ENCODE peak calls at places on chromosomes 6 and 20, in eight cellular contexts. L, V, I, H, N, A, D and F are unnamed samples.

GRCh38 chr20:7113577-7114466 is 346.3 kb downstream of the BMP2 start:
- DNase-seq in D (no peak), H (peak; percentile 20), I (peak; percentile 18), N (no peak), A (peak; percentile 61), V (peak; percentile 48), L (peak; percentile 18), F (no peak)

GRCh38 chr20:3900187-3900604 is 11.0 kb downstream of the PANK2 start:
- DNase-seq in I (no peak), A (no peak), N (no peak), H (no peak), L (no peak), D (no peak), V (no peak), F (no peak)

GRCh38 chr6:100230976-100231316 is 233.8 kb downstream of the SIM1 start:
- DNase-seq in L (no peak), D (no peak), V (no peak), I (no peak), A (no peak), H (no peak), N (no peak), F (no peak)

GRCh38 chr6:33075568-33076405 is at the start of gene HLA-DPB1:
- DNase-seq in A (peak; percentile 75), H (peak; percentile 65), I (no peak), L (no peak), N (no peak), D (no peak), V (peak; percentile 84), F (no peak)

GRCh38 chr6:51411726-51412125 is 593.1 kb downstream of the TFAP2B start:
- DNase-seq in V (no peak), I (no peak), L (no peak), A (no peak), N (no peak), D (no peak), H (no peak), F (no peak)

GRCh38 chr6:53432318-53433161 is 83.8 kb upstream of the ELOVL5 start:
- DNase-seq in H (peak; percentile 60), N (no peak), I (peak; percentile 74), D (no peak), A (peak; percentile 86), V (no peak), L (no peak), F (no peak)

GRCh38 chr20:23117738-23118137 is 31.6 kb upstream of the CD93 start:
- DNase-seq in H (no peak), L (no peak), D (no peak), N (no peak), I (no peak), V (no peak), A (no peak), F (no peak)

GRCh38 chr6:8180327-8181161 is 78.2 kb upstream of the EEF1E1 start:
- DNase-seq in D (no peak), N (no peak), L (no peak), V (no peak), A (peak; percentile 50), I (no peak), H (peak; percentile 89), F (no peak)

GRCh38 chr6:46190889-46191288 is 20.1 kb upstream of the ENPP5 start:
- DNase-seq in A (no peak), I (no peak), D (no peak), H (no peak), L (no peak), V (no peak), N (no peak), F (peak; percentile 84)

GRCh38 chr6:28643017-28643740 is 117.5 kb downstream of the GPX5 start:
- DNase-seq in A (peak; percentile 73), V (peak; percentile 35), L (peak; percentile 90), D (no peak), N (no peak), H (peak; percentile 81), I (no peak), F (no peak)

GRCh38 chr20:20815711-20816455 is 103.4 kb upstream of the RALGAPA2 start:
- DNase-seq in A (no peak), D (no peak), L (no peak), I (no peak), V (no peak), N (no peak), H (no peak), F (no peak)
- TF ChIP-seq CTCF in A (no peak), D (no peak), L (no peak), I (no peak), V (no peak), N (no peak), H (no peak), F (no peak)

GRCh38 chr20:41426976-41427375 is 60.4 kb upstream of the EMILIN3 start:
- DNase-seq in D (no peak), A (no peak), H (no peak), V (no peak), N (no peak), L (no peak), I (no peak), F (no peak)

GRCh38 chr20:41428285-41428684 is 61.7 kb upstream of the EMILIN3 start:
- DNase-seq in L (no peak), N (no peak), H (peak; percentile 74), A (peak; percentile 22), I (no peak), D (no peak), V (no peak), F (no peak)

GRCh38 chr20:41425180-41425884 is 58.7 kb upstream of the EMILIN3 start:
- DNase-seq in V (no peak), L (no peak), I (no peak), D (no peak), H (no peak), N (no peak), A (peak; percentile 54), F (no peak)

GRCh38 chr20:41426361-41426900 is 59.8 kb upstream of the EMILIN3 start:
- DNase-seq in A (no peak), D (no peak), N (no peak), H (no peak), I (no peak), L (no peak), V (no peak), F (no peak)

DNA sequence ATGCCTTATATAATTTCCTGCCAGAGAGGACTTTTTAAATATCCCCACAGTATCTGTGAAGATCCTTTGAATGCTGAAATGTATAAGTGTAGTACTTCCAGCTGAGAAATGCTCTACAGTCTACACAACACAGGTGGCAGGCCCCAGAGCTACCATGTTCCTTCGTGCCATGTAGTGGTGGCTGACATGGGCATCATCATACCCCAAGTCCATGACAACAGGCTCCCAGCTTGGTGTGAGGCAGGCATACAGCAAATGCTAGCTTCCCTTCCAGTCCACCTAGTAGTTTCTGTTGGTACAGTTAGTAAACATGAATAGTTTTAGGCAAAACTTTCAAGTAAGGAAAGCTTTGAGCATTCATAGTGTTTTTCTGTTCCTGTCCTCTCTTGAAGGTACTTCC is 61.2 kb upstream of the EMILIN3 start:
- DNase-seq in A (no peak), N (no peak), L (no peak), I (no peak), V (no peak), D (no peak), H (no peak), F (no peak)
- H3K27ac ChIP-seq in A (peak overlapping the region; percentile 43), N (no peak overlapping the region), L (no peak overlapping the region), I (no peak overlapping the region), V (no peak overlapping the region), D (no peak overlapping the region), H (no peak overlapping the region), F (no peak overlapping the region)

GRCh38 chr6:127291495-127291894 is 24.8 kb downstream of the RNF146 start:
- DNase-seq in V (no peak), N (no peak), I (no peak), A (no peak), D (no peak), L (no peak), H (no peak), F (no peak)

GRCh38 chr6:127288705-127289104 is 22.0 kb downstream of the RNF146 start:
- DNase-seq in L (no peak), D (no peak), A (no peak), H (no peak), I (no peak), N (no peak), V (no peak), F (no peak)

GRCh38 chr6:127289934-127290333 is 23.3 kb downstream of the RNF146 start:
- DNase-seq in H (no peak), N (no peak), D (no peak), I (no peak), A (no peak), L (no peak), V (no peak), F (no peak)

DNA sequence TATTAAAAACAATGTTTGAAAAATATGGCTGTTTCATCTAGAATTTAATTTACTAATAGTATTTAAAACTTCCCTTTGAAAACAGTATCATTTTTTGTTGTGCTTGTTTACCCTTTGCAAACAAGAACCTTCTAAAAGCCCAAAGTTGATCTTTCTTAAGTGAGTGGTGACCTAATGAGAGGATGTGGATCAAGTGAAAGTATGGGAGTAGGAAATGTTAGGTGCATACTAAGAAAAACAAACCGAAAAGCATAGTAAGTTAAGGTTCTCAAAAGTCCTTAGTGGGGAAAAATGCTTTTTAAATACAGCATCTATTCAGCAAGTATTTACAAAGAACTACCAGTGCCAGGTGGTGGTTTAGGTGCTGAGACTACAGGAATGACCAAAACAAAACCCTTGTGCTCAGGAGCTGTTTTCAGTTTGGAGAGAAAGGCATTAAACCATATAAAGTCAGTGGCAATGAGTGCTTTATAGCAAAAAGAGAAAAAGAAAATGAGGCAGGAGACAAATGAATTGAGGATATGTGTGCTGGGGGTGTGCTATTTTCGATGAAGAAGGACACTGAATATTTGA is 23.8 kb downstream of the RNF146 start:
- DNase-seq in D (no peak), L (no peak), A (no peak), I (no peak), V (no peak), N (no peak), H (no peak), F (no peak)
- H3K27me3 ChIP-seq in D (no peaks in the 10 kb centered on the region), L (no peaks in the 10 kb centered on the region), A (no peaks in the 10 kb centered on the region), I (no peaks in the 10 kb centered on the region), V (no peaks in the 10 kb centered on the region), N (no peaks in the 10 kb centered on the region), H (no peaks in the 10 kb centered on the region), F (no peaks in the 10 kb centered on the region)

GRCh38 chr6:3453410-3453809 is 3.4 kb downstream of the SLC22A23 start:
- DNase-seq in H (no peak), L (no peak), N (no peak), I (no peak), D (no peak), V (no peak), A (no peak), F (no peak)
- TF ChIP-seq CTCF in H (no peak), L (no peak), N (no peak), I (no peak), D (no peak), V (no peak), A (no peak), F (no peak)